ENCODE peak calls at places on chromosomes 12 and 14, in eight cellular contexts. M, O, B, D, U, J, H and V are unnamed samples.

GRCh38 chr14:65169351-65169750 is 67.0 kb upstream of the MAX start:
- DNase-seq in B (peak), D (no peak), J (peak), H (peak), O (no peak), U (no peak), M (no peak), V (no peak)

GRCh38 chr14:22980672-22981089 is 1.7 kb downstream of the AJUBA start:
- DNase-seq in U (peak), M (no peak), D (peak), J (peak), H (peak), B (no peak), O (no peak), V (no peak)

GRCh38 chr12:102769323-102769916 is 147.6 kb downstream of the PAH start:
- DNase-seq in M (peak), B (peak), O (no peak), H (peak), U (peak), J (peak), D (peak), V (peak)

GRCh38 chr12:93091851-93092558 is 162.9 kb upstream of the EEA1 start:
- DNase-seq in M (no peak), H (no peak), D (no peak), J (no peak), O (no peak), U (no peak), B (no peak), V (no peak)

GRCh38 chr14:88937706-88938105 is 113.3 kb downstream of the TTC8 start:
- DNase-seq in M (no peak), J (no peak), D (no peak), H (no peak), O (no peak), U (no peak), B (no peak), V (no peak)

GRCh38 chr12:54596526-54596946 is 8.1 kb upstream of the PPP1R1A start:
- DNase-seq in J (peak), U (peak), O (no peak), H (peak), M (peak), B (peak), D (peak), V (peak)

GRCh38 chr12:112117685-112118084 is 7.7 kb upstream of the TRAFD1 start:
- DNase-seq in J (no peak), U (no peak), H (no peak), D (no peak), O (no peak), B (peak), M (no peak), V (no peak)

GRCh38 chr14:104799657-104800599 is 973 bp upstream of the ZBTB42 start:
- DNase-seq in D (peak), O (no peak), U (peak), B (peak), M (no peak), J (peak), H (peak), V (no peak)

GRCh38 chr14:39025810-39026627 is 77.0 kb downstream of the SEC23A start:
- DNase-seq in B (no peak), J (peak), D (no peak), U (no peak), M (no peak), O (no peak), H (peak), V (no peak)

GRCh38 chr12:94952325-94952724 is 51.2 kb downstream of the NDUFA12 start:
- DNase-seq in H (peak), B (no peak), J (no peak), M (no peak), D (no peak), U (no peak), O (no peak), V (no peak)

GRCh38 chr14:40119321-40119720 is 687.1 kb upstream of the FBXO33 start:
- DNase-seq in M (no peak), B (no peak), J (no peak), O (no peak), H (no peak), D (no peak), U (no peak), V (no peak)

GRCh38 chr12:131896080-131896810 is 1.8 kb downstream of the ULK1 start:
- DNase-seq in H (peak), B (peak), O (peak), D (peak), U (peak), J (peak), M (no peak), V (peak)

GRCh38 chr14:55609681-55610080 is 29.7 kb downstream of the KTN1 start:
- DNase-seq in D (no peak), M (no peak), O (no peak), B (no peak), H (peak), J (peak), U (peak), V (no peak)

GRCh38 chr12:57887631-57888406 is 41.3 kb upstream of the CTDSP2 start:
- DNase-seq in H (peak), D (no peak), B (peak), M (no peak), U (peak), J (peak), O (no peak), V (no peak)

GRCh38 chr14:83085141-83085540 is 1551.5 kb upstream of the SEL1L start:
- DNase-seq in U (no peak), D (no peak), H (no peak), M (no peak), B (no peak), J (no peak), O (no peak), V (no peak)

GRCh38 chr12:123571343-123571813 is 13.0 kb upstream of the TMED2 start:
- DNase-seq in U (peak), M (no peak), D (peak), J (peak), O (no peak), B (peak), H (peak), V (no peak)

GRCh38 chr14:50311337-50311973 is 574 bp downstream of the L2HGDH start:
- DNase-seq in U (peak), O (no peak), D (peak), B (no peak), M (no peak), J (no peak), H (peak), V (no peak)
- TF ChIP-seq CTCF in U (no peak), O (peak), D (peak), B (peak), M (no peak), J (peak), H (peak), V (peak)

GRCh38 chr14:35653045-35653444 is 119.1 kb downstream of the INSM2 start:
- DNase-seq in M (no peak), D (no peak), U (no peak), H (no peak), O (no peak), B (no peak), J (no peak), V (no peak)
- TF ChIP-seq CTCF in M (no peak), D (no peak), U (no peak), H (no peak), O (no peak), B (no peak), J (no peak), V (no peak)

GRCh38 chr12:12008931-12009611 is 61.7 kb upstream of the BCL2L14 start:
- DNase-seq in B (peak), M (no peak), D (no peak), O (no peak), U (peak), H (peak), J (peak), V (no peak)

GRCh38 chr12:12007713-12008231 is 63.0 kb upstream of the BCL2L14 start:
- DNase-seq in H (no peak), J (no peak), O (no peak), M (no peak), D (no peak), U (no peak), B (no peak), V (no peak)

GRCh38 chr12:12007001-12007712 is 63.6 kb upstream of the BCL2L14 start:
- DNase-seq in H (no peak), U (no peak), M (no peak), J (no peak), B (no peak), D (no peak), O (no peak), V (no peak)

GRCh38 chr12:12010277-12011031 is 60.3 kb upstream of the BCL2L14 start:
- DNase-seq in B (no peak), U (no peak), O (no peak), H (peak), J (peak), M (no peak), D (no peak), V (no peak)

GRCh38 chr12:12008232-12008850 is 62.4 kb upstream of the BCL2L14 start:
- DNase-seq in H (no peak), M (no peak), U (no peak), D (no peak), J (no peak), B (no peak), O (no peak), V (peak)
- TF ChIP-seq CTCF in H (peak), M (peak), U (no peak), D (no peak), J (peak), B (no peak), O (peak), V (peak)

GRCh38 chr12:76641961-76642360 is 82.4 kb upstream of the OSBPL8 start:
- DNase-seq in M (no peak), O (no peak), U (no peak), D (no peak), H (no peak), J (no peak), B (no peak), V (no peak)
- TF ChIP-seq CTCF in M (no peak), O (no peak), U (no peak), D (no peak), H (no peak), J (no peak), B (no peak), V (no peak)

GRCh38 chr12:45312012-45312411 is 96.1 kb downstream of the ANO6 start:
- DNase-seq in J (no peak), H (no peak), M (no peak), B (no peak), D (no peak), U (no peak), O (no peak), V (no peak)

GRCh38 chr12:45305904-45306303 is 90.0 kb downstream of the ANO6 start:
- DNase-seq in M (no peak), O (no peak), U (no peak), D (no peak), B (no peak), H (no peak), J (no peak), V (no peak)

GRCh38 chr12:45314770-45315169 is 98.9 kb downstream of the ANO6 start:
- DNase-seq in H (no peak), J (no peak), D (no peak), U (no peak), M (no peak), O (no peak), B (no peak), V (no peak)

GRCh38 chr12:45310627-45310968 is 94.7 kb downstream of the ANO6 start:
- DNase-seq in U (no peak), D (no peak), M (no peak), B (no peak), O (no peak), H (no peak), J (no peak), V (no peak)

DNA sequence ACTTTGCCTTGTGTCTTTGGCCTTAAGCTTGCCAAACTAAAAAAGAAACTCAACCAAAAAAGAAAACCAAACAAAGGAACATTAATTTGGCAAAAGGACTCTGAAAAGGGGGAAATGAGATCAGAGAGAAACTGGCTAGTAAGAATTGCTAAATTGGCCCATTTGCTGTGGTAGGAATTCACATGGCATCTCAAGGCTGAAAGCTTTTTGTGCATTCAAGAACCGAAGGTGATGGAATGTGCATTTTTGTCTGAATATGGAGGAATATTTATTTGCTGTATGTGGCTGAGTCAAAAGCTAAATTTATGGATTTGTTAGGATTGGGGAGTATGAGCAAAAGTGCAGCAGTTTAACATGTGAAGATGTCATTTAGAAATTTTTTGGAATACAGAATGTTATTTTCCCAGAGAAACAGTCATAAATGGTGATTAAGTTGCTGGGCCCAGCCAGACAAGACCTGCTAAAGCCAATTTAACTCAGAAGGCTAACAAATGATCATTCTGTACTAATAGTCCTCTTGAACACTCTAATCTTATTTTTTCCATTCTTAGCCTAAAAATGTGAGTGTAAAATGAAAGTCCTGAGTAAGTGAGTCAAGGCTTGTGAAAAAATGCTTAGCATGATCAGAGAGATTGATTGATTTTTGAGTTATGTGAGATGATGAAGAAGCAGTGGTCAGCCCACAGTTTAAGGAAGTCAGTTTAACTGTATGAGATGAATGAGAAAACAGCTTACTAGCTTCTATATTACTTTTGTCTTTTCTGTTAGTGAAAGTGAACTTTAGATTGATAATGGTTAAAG is 94.1 kb downstream of the ANO6 start:
- DNase-seq in H (peak), U (no peak), D (no peak), O (no peak), B (no peak), J (peak), M (no peak), V (no peak)
- TF ChIP-seq CTCF in H (peak), U (no peak), D (no peak), O (no peak), B (no peak), J (no peak), M (no peak), V (no peak)

DNA sequence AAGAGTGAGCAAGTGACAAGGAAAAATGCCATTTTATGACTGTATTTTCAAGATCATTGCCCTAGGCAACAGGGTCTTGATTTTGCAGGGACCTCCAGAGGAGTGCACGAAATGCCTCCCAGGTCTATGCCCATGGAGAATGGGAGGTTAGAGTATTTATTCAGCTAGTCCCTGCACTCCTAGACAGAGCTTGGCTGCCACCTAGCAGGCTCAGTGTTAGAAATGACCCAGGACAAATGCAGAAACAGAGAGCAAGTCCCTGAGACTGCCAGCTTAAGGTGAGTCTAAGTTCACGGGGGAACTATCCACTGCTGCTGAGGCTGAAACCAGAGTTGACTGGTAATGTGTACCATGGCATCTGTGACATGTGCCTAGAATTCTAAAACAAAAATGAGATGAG is 506.4 kb downstream of the MED13L start:
- DNase-seq in O (no peak), U (no peak), H (no peak), B (peak), M (no peak), J (peak), D (no peak), V (no peak)
- TF ChIP-seq CTCF in O (peak), U (no peak), H (no peak), B (no peak), M (peak), J (no peak), D (peak), V (peak)

GRCh38 chr12:121845699-121846098 is 13.0 kb downstream of the HPD start:
- DNase-seq in M (no peak), B (no peak), U (no peak), D (no peak), J (no peak), H (no peak), O (no peak), V (no peak)

GRCh38 chr12:121849211-121849610 is 9.4 kb downstream of the HPD start:
- DNase-seq in M (no peak), H (no peak), J (no peak), O (no peak), B (no peak), U (no peak), D (no peak), V (no peak)

DNA sequence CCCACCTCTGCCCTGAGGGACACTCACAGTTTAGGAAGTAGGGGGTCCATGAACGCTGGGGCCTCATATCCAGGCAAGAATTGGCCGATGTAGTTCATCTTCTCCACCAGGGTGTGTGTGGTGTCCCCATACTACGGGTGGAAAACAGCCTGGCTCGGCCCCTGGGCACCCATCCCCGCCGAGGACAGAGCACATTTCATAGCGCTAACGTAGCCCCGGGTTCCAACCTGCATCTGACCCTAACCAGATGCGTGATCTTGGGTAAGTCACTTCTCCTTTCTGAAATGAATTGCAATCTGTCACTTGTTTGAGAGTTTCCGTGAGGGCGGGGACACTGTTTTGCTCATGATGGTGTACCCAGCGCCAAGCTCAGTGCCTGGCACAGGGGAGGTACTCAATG is 9.0 kb downstream of the HPD start:
- DNase-seq in O (no peak), U (no peak), M (no peak), B (no peak), H (no peak), J (no peak), D (no peak), V (no peak)
- TF ChIP-seq CTCF in O (no peak), U (no peak), M (no peak), B (no peak), H (no peak), J (no peak), D (no peak), V (no peak)